ENCODE peak calls at places on chromosomes 13 and 19, in four cellular contexts. One of them, this sample, is unnamed.

GRCh38 chr13:52832268-52832667 is 16.2 kb downstream of the PCDH8 start:
- DNase-seq in PC-9: no peak
- DNase-seq in fibroblast of lung: no peak
- DNase-seq in IMR-90: no peak
- DNase-seq in this sample: no peak

GRCh38 chr19:51119675-51120074 is 5.0 kb upstream of the SIGLEC9 start:
- DNase-seq in PC-9: no peak
- DNase-seq in fibroblast of lung: no peak
- DNase-seq in IMR-90: no peak
- DNase-seq in this sample: no peak

GRCh38 chr13:113998781-113999617 is 25.1 kb upstream of the C13orf46 start:
- DNase-seq in fibroblast of lung: no peak
- DNase-seq in PC-9: no peak
- DNase-seq in IMR-90: no peak
- DNase-seq in this sample: no peak

GRCh38 chr19:31110331-31110730 is 238.9 kb downstream of the TSHZ3 start:
- DNase-seq in PC-9: no peak
- DNase-seq in IMR-90: peak; percentile 45
- DNase-seq in fibroblast of lung: peak; percentile 63
- DNase-seq in this sample: peak; percentile 70

GRCh38 chr13:105612541-105612940 is 922.9 kb downstream of the EFNB2 start:
- DNase-seq in fibroblast of lung: no peak
- DNase-seq in IMR-90: no peak
- DNase-seq in PC-9: no peak
- DNase-seq in this sample: no peak

GRCh38 chr13:32142956-32143375 is 111.4 kb downstream of the FRY start:
- DNase-seq in fibroblast of lung: peak; percentile 36
- DNase-seq in PC-9: peak; percentile 8
- DNase-seq in IMR-90: peak; percentile 52
- DNase-seq in this sample: peak; percentile 23

GRCh38 chr19:33826521-33826920 is 29.9 kb downstream of the KCTD15 start:
- DNase-seq in PC-9: no peak
- DNase-seq in fibroblast of lung: no peak
- DNase-seq in IMR-90: no peak
- DNase-seq in this sample: no peak

GRCh38 chr19:4539697-4540581 is at the start of gene LRG1:
- DNase-seq in fibroblast of lung: no peak
- DNase-seq in PC-9: peak; percentile 83
- DNase-seq in IMR-90: no peak
- DNase-seq in this sample: no peak

GRCh38 chr13:98966019-98966418 is 11.8 kb downstream of the DOCK9 start:
- DNase-seq in fibroblast of lung: no peak
- DNase-seq in PC-9: no peak
- DNase-seq in IMR-90: no peak
- DNase-seq in this sample: no peak

GRCh38 chr19:46704379-46705076 is 12.4 kb downstream of the PRKD2 start:
- DNase-seq in fibroblast of lung: peak; percentile 30
- DNase-seq in PC-9: peak; percentile 70
- DNase-seq in IMR-90: no peak
- DNase-seq in this sample: peak; percentile 50

GRCh38 chr13:99922631-99923404 is 48.7 kb downstream of the ZIC5 start:
- DNase-seq in IMR-90: no peak
- DNase-seq in fibroblast of lung: no peak
- DNase-seq in PC-9: no peak
- DNase-seq in this sample: no peak

GRCh38 chr13:46304546-46304945 is 82.5 kb downstream of the RUBCNL start:
- DNase-seq in fibroblast of lung: no peak
- DNase-seq in IMR-90: no peak
- DNase-seq in PC-9: no peak
- DNase-seq in this sample: no peak

GRCh38 chr13:49806126-49806536 is 13.6 kb upstream of the KPNA3 start:
- DNase-seq in fibroblast of lung: no peak
- DNase-seq in PC-9: no peak
- DNase-seq in IMR-90: no peak
- DNase-seq in this sample: peak; percentile 23

GRCh38 chr13:98133949-98134348 is 8.9 kb upstream of the FARP1 start:
- DNase-seq in IMR-90: no peak
- DNase-seq in fibroblast of lung: no peak
- DNase-seq in PC-9: no peak
- DNase-seq in this sample: no peak

GRCh38 chr13:110971486-110971885 is 56.6 kb upstream of the ANKRD10 start:
- DNase-seq in PC-9: no peak
- DNase-seq in fibroblast of lung: no peak
- DNase-seq in IMR-90: no peak
- DNase-seq in this sample: no peak

GRCh38 chr13:27923794-27924528 is 4.2 kb downstream of the PDX1 start:
- DNase-seq in fibroblast of lung: no peak
- DNase-seq in IMR-90: no peak
- DNase-seq in PC-9: no peak
- DNase-seq in this sample: no peak

GRCh38 chr13:30388401-30389283 is 33.7 kb upstream of the UBE2L5 start:
- DNase-seq in IMR-90: peak; percentile 89
- DNase-seq in fibroblast of lung: peak; percentile 75
- DNase-seq in PC-9: no peak
- DNase-seq in this sample: peak; percentile 91

DNA sequence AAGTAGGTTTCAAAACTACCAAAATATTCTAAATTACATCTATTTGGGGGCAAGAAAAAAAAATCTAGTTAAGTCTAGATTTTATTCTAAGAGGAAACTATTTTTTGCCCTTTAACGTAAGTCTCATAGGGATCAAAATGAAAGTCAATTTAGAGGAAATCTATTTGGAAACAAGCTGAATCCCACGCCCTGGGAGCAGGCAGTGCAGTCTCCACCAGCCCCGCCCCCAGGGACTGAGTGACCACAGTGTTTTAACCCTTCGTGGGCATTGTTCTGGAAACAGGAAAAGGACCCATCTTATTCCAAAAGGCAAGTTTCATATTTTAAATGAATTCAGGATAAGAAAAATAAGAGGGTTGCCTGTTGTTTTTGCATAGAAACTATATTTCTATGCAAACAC is 209.7 kb downstream of the SPRY2 start:
- DNase-seq in fibroblast of lung: peak; percentile 78
- DNase-seq in PC-9: peak; percentile 44
- DNase-seq in IMR-90: peak; percentile 46
- DNase-seq in this sample: peak; percentile 80
- H3K4me3 ChIP-seq in fibroblast of lung: peak overlapping the region; percentile 64
- H3K4me3 ChIP-seq in PC-9: no peak overlapping the region
- H3K4me3 ChIP-seq in IMR-90: peak overlapping the region; percentile 4
- H3K4me3 ChIP-seq in this sample: peak overlapping the region; percentile 78

DNA sequence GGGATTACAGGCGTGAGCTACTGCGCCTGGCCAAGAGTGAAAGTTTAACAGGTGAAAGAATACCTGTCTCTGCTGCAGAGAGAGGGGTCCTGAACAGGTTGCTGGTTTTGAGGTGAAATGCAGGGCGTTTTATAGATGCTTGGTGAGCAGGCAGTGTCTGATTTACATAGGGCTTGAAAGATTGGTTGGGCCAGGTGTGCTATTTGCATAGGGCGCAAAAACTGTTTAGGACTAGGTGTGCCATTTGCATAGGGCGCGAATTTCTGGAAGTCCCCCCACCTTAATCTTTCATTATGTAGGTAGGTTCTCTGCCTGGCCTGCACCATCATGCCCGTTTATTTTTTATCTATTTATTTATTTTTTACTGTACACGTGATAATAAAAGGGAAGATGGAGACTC is 4.5 kb upstream of the NDUFB7 start:
- DNase-seq in PC-9: no peak
- DNase-seq in fibroblast of lung: no peak
- DNase-seq in IMR-90: no peak
- DNase-seq in this sample: no peak
- H3K4me2 ChIP-seq in PC-9: no peak overlapping the region
- H3K4me2 ChIP-seq in fibroblast of lung: no peak overlapping the region
- H3K4me2 ChIP-seq in IMR-90: no peak overlapping the region
- H3K4me2 ChIP-seq in this sample: no peak overlapping the region

GRCh38 chr13:24284876-24285275 is 24.5 kb upstream of the C1QTNF9 start:
- DNase-seq in fibroblast of lung: no peak
- DNase-seq in PC-9: no peak
- DNase-seq in IMR-90: no peak
- DNase-seq in this sample: no peak
- H2AFZ ChIP-seq in fibroblast of lung: no peak overlapping the region
- H2AFZ ChIP-seq in PC-9: no peak overlapping the region
- H2AFZ ChIP-seq in IMR-90: no peak overlapping the region
- H2AFZ ChIP-seq in this sample: no peak overlapping the region

DNA sequence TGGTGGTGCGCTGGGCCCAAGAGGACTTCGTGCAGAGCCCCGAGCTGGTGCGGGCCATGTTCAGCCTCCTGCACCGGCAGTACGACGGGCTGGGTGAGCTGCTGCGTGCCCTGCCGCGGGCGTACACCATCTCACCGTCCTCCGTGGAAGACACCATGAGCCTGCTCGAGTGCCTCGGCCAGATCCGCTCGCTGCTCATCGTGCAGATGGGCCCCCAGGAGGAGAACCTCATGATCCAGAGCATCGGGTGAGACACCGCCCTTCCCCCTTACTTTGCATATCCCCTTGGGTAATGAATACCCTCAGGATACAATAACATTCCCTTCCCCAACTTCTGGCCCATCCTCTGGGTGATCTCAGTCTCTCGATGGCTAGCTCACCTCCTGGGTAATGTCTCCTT is 60.9 kb downstream of the RYR1 start:
- DNase-seq in fibroblast of lung: no peak
- DNase-seq in PC-9: no peak
- DNase-seq in IMR-90: no peak
- DNase-seq in this sample: no peak
- H3K4me3 ChIP-seq in fibroblast of lung: no peak overlapping the region
- H3K4me3 ChIP-seq in PC-9: no peak overlapping the region
- H3K4me3 ChIP-seq in IMR-90: no peak overlapping the region
- H3K4me3 ChIP-seq in this sample: no peak overlapping the region

GRCh38 chr13:80048802-80049201 is 292.1 kb downstream of the SPRY2 start:
- DNase-seq in IMR-90: peak; percentile 98
- DNase-seq in PC-9: peak; percentile 47
- DNase-seq in fibroblast of lung: peak; percentile 94
- DNase-seq in this sample: peak; percentile 99
- H3K4me2 ChIP-seq in IMR-90: no peak overlapping the region
- H3K4me2 ChIP-seq in PC-9: peak overlapping the region; percentile 5
- H3K4me2 ChIP-seq in fibroblast of lung: peak overlapping the region; percentile 72
- H3K4me2 ChIP-seq in this sample: peak overlapping the region; percentile 63

GRCh38 chr19:45442927-45443461 is 19.3 kb upstream of the ERCC1 start:
- DNase-seq in PC-9: peak; percentile 20
- DNase-seq in fibroblast of lung: peak; percentile 41
- DNase-seq in IMR-90: peak; percentile 59
- DNase-seq in this sample: peak; percentile 60

GRCh38 chr19:45440873-45441654 is 17.3 kb upstream of the ERCC1 start:
- DNase-seq in PC-9: no peak
- DNase-seq in fibroblast of lung: no peak
- DNase-seq in IMR-90: peak; percentile 57
- DNase-seq in this sample: peak; percentile 66

GRCh38 chr19:45443462-45444317 is 20.0 kb upstream of the ERCC1 start:
- DNase-seq in IMR-90: peak; percentile 82
- DNase-seq in PC-9: peak; percentile 99
- DNase-seq in fibroblast of lung: peak; percentile 84
- DNase-seq in this sample: peak; percentile 97

GRCh38 chr19:45444318-45445041 is 20.8 kb upstream of the ERCC1 start:
- DNase-seq in fibroblast of lung: peak; percentile 78
- DNase-seq in PC-9: peak; percentile 96
- DNase-seq in IMR-90: peak; percentile 70
- DNase-seq in this sample: peak; percentile 94

GRCh38 chr19:45442408-45442926 is 18.8 kb upstream of the ERCC1 start:
- DNase-seq in PC-9: no peak
- DNase-seq in fibroblast of lung: no peak
- DNase-seq in IMR-90: no peak
- DNase-seq in this sample: no peak
- H2AFZ ChIP-seq in PC-9: no peak overlapping the region
- H2AFZ ChIP-seq in fibroblast of lung: no peak overlapping the region
- H2AFZ ChIP-seq in IMR-90: peak overlapping the region; percentile 87
- H2AFZ ChIP-seq in this sample: peak overlapping the region; percentile 49

DNA sequence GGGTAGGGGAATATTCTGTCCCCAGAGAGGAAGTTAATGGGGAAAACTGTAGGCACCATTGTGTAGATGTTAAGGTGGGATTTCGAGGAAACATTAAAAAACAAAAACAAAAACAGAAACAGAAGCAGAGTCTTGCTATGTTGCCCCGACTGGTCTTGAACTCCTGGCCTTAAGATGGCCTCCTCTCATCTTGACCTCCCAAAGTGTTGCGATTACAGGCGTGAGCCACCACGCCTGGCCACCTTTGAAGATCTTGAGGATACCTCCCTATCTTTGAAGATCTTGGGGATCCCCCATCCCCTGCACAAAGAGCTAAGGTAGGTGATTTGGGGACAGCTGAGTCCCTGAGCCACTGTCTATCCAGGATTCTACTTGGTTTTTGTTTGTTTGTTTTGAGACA is 553 bp upstream of the ICAM3 start:
- DNase-seq in PC-9: no peak
- DNase-seq in fibroblast of lung: no peak
- DNase-seq in IMR-90: no peak
- DNase-seq in this sample: no peak
- H3K4me3 ChIP-seq in PC-9: no peak overlapping the region
- H3K4me3 ChIP-seq in fibroblast of lung: no peak overlapping the region
- H3K4me3 ChIP-seq in IMR-90: no peak overlapping the region
- H3K4me3 ChIP-seq in this sample: no peak overlapping the region

GRCh38 chr19:10962863-10963262 is 2.0 kb downstream of the SMARCA4 start:
- DNase-seq in fibroblast of lung: no peak
- DNase-seq in PC-9: no peak
- DNase-seq in IMR-90: no peak
- DNase-seq in this sample: no peak

GRCh38 chr19:10960314-10961072 is at the start of gene SMARCA4:
- DNase-seq in PC-9: peak; percentile 98
- DNase-seq in IMR-90: peak; percentile 96
- DNase-seq in fibroblast of lung: peak; percentile 97
- DNase-seq in this sample: peak; percentile 99

GRCh38 chr19:10961073-10961762 is 388 bp downstream of the SMARCA4 start:
- DNase-seq in PC-9: peak; percentile 15
- DNase-seq in IMR-90: no peak
- DNase-seq in fibroblast of lung: peak; percentile 31
- DNase-seq in this sample: peak; percentile 71

GRCh38 chr19:10963865-10964264 is 3.0 kb downstream of the SMARCA4 start:
- DNase-seq in PC-9: no peak
- DNase-seq in IMR-90: no peak
- DNase-seq in fibroblast of lung: no peak
- DNase-seq in this sample: no peak

DNA sequence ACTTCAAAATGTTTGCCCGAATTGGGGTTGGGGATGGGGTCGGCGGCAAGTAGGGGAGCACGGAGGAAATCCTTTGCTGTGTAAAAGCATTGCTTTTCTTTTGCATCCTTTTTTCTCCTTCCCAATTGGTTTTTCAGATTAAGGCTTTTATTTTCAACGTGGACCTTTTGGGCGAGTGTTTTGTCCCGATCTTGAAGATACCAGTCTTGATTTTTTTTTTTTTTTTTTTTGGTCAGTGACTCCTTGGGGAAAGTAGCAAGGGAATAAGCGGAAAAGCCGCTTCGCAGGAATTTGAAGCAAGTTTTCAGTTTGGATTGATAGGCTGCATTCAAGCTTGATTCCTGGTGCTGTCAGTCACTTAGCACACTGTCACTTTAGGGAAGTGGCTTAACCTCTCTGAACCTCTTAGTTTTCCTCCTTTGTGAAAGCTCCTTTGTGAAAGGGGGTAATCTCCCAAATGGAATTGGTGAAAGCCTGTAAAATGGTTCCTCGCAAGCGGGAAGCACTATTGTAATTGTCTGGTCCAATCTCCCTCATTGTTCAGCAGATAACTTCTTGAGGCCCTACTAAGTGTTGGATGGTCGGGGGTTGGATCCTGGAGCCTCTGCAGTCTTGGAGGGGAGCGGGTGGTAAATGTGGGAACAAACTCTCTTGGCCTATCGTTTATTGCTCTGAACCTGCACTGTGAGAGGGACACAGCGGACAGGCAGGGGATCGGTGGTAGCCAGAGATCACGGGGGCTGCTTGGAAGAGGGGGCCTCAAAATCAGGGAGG is 1.1 kb downstream of the SMARCA4 start:
- DNase-seq in IMR-90: peak; percentile 12
- DNase-seq in fibroblast of lung: peak; percentile 25
- DNase-seq in PC-9: no peak
- DNase-seq in this sample: peak; percentile 45
- H3K4me2 ChIP-seq in IMR-90: peak overlapping the region; percentile 97
- H3K4me2 ChIP-seq in fibroblast of lung: peak overlapping the region; percentile 49
- H3K4me2 ChIP-seq in PC-9: peak overlapping the region; percentile 80
- H3K4me2 ChIP-seq in this sample: peak overlapping the region; percentile 96